ENCODE peak calls at places on chromosomes 7 and 10, in four cellular contexts. One of them, this sample, is unnamed.

GRCh38 chr7:81638216-81638615 is 131.6 kb downstream of the HGF start:
- DNase-seq in fibroblast of mammary gland: peak
- DNase-seq in astrocyte of the spinal cord: peak
- DNase-seq in BE2C: no peak
- DNase-seq in this sample: no peak

GRCh38 chr10:10796061-10796773 is 221.5 kb upstream of the CELF2 start:
- DNase-seq in fibroblast of mammary gland: peak
- DNase-seq in astrocyte of the spinal cord: peak
- DNase-seq in BE2C: no peak
- DNase-seq in this sample: no peak

GRCh38 chr7:1040790-1041189 is 3.6 kb upstream of the GPR146 start:
- DNase-seq in fibroblast of mammary gland: peak
- DNase-seq in astrocyte of the spinal cord: peak
- DNase-seq in BE2C: peak
- DNase-seq in this sample: no peak

GRCh38 chr7:73906874-73907273 is 45.9 kb downstream of the TMEM270 start:
- DNase-seq in fibroblast of mammary gland: no peak
- DNase-seq in astrocyte of the spinal cord: no peak
- DNase-seq in BE2C: no peak
- DNase-seq in this sample: no peak

GRCh38 chr10:77392851-77393250 is 244.8 kb downstream of the KCNMA1 start:
- DNase-seq in fibroblast of mammary gland: peak
- DNase-seq in astrocyte of the spinal cord: peak
- DNase-seq in BE2C: peak
- DNase-seq in this sample: peak

GRCh38 chr7:113299748-113300147 is 181.4 kb upstream of the SMIM30 start:
- DNase-seq in fibroblast of mammary gland: no peak
- DNase-seq in astrocyte of the spinal cord: no peak
- DNase-seq in BE2C: no peak
- DNase-seq in this sample: no peak

GRCh38 chr10:46254467-46254866 is 32.3 kb upstream of the ANTXRL start:
- DNase-seq in fibroblast of mammary gland: no peak
- DNase-seq in astrocyte of the spinal cord: no peak
- DNase-seq in BE2C: no peak
- DNase-seq in this sample: no peak

GRCh38 chr10:71509444-71509843 is 112.7 kb downstream of the CDH23 start:
- DNase-seq in fibroblast of mammary gland: peak
- DNase-seq in astrocyte of the spinal cord: no peak
- DNase-seq in BE2C: peak
- DNase-seq in this sample: no peak

GRCh38 chr10:70433581-70434280 is 7.8 kb downstream of the NODAL start:
- DNase-seq in fibroblast of mammary gland: peak
- DNase-seq in astrocyte of the spinal cord: no peak
- DNase-seq in BE2C: peak
- DNase-seq in this sample: no peak

GRCh38 chr10:44863344-44864041 is 47.6 kb upstream of the TMEM72 start:
- DNase-seq in fibroblast of mammary gland: peak
- DNase-seq in astrocyte of the spinal cord: no peak
- DNase-seq in BE2C: no peak
- DNase-seq in this sample: no peak

GRCh38 chr10:44862917-44863316 is 48.2 kb upstream of the TMEM72 start:
- DNase-seq in fibroblast of mammary gland: no peak
- DNase-seq in astrocyte of the spinal cord: no peak
- DNase-seq in BE2C: no peak
- DNase-seq in this sample: no peak

GRCh38 chr10:44865289-44865671 is 45.9 kb upstream of the TMEM72 start:
- DNase-seq in fibroblast of mammary gland: peak
- DNase-seq in astrocyte of the spinal cord: no peak
- DNase-seq in BE2C: no peak
- DNase-seq in this sample: no peak

GRCh38 chr10:44864637-44865288 is 46.4 kb upstream of the TMEM72 start:
- DNase-seq in fibroblast of mammary gland: peak
- DNase-seq in astrocyte of the spinal cord: peak
- DNase-seq in BE2C: peak
- DNase-seq in this sample: peak

GRCh38 chr10:44864042-44864436 is 47.1 kb upstream of the TMEM72 start:
- DNase-seq in fibroblast of mammary gland: peak
- DNase-seq in astrocyte of the spinal cord: no peak
- DNase-seq in BE2C: no peak
- DNase-seq in this sample: peak
- H3K4me3 ChIP-seq in fibroblast of mammary gland: peak
- H3K4me3 ChIP-seq in astrocyte of the spinal cord: peak
- H3K4me3 ChIP-seq in BE2C: no peak
- H3K4me3 ChIP-seq in this sample: peak

GRCh38 chr7:66418537-66418936 is 210.1 kb upstream of the KCTD7 start:
- DNase-seq in fibroblast of mammary gland: no peak
- DNase-seq in astrocyte of the spinal cord: no peak
- DNase-seq in BE2C: no peak
- DNase-seq in this sample: no peak

GRCh38 chr7:66409493-66409892 is 204.4 kb downstream of the TPST1 start:
- DNase-seq in fibroblast of mammary gland: no peak
- DNase-seq in astrocyte of the spinal cord: no peak
- DNase-seq in BE2C: no peak
- DNase-seq in this sample: no peak

GRCh38 chr7:66415659-66416265 is 210.6 kb downstream of the TPST1 start:
- DNase-seq in fibroblast of mammary gland: peak
- DNase-seq in astrocyte of the spinal cord: no peak
- DNase-seq in BE2C: no peak
- DNase-seq in this sample: no peak

GRCh38 chr7:66419210-66419609 is 209.5 kb upstream of the KCTD7 start:
- DNase-seq in fibroblast of mammary gland: no peak
- DNase-seq in astrocyte of the spinal cord: no peak
- DNase-seq in BE2C: no peak
- DNase-seq in this sample: no peak

DNA sequence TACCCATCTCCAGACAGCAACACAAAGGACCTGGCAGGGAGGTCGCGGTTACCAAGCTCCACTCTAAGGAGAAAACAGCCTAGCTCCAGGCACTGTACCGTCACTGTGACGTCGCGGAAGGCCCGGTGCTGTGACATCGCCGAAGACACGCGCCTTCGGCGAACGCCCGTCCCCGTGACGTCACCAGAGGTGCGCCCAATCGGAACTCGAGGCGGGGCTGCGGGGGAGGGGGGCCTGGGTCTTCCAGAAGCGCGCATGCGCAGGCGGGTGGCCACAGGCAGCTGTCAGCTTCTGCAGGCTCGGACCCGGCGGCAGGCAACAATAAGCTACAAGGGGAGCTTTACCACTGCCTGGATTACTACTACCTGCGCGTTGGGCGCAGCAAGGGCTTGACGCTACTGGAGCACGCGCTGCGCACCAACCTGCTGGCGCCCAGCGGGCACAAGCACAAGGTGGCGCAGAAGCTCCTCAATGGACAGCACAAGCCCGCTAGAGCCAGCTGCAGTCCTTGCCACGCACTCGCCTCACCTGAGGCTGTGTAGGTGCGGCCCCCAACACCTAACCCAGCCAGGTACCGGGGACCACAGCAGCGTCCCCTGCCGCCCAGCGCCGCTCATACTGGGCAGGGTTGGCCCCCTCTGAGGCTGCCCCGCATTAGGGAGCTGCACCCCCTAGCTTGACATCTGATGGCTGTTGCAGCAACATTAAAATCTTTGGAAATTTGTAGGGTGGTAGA is 208.4 kb downstream of the TPST1 start:
- DNase-seq in fibroblast of mammary gland: peak
- DNase-seq in astrocyte of the spinal cord: peak
- DNase-seq in BE2C: peak
- DNase-seq in this sample: peak
- TF ChIP-seq CTCF in fibroblast of mammary gland: peak
- TF ChIP-seq CTCF in astrocyte of the spinal cord: peak
- TF ChIP-seq CTCF in BE2C: peak
- TF ChIP-seq CTCF in this sample: peak

DNA sequence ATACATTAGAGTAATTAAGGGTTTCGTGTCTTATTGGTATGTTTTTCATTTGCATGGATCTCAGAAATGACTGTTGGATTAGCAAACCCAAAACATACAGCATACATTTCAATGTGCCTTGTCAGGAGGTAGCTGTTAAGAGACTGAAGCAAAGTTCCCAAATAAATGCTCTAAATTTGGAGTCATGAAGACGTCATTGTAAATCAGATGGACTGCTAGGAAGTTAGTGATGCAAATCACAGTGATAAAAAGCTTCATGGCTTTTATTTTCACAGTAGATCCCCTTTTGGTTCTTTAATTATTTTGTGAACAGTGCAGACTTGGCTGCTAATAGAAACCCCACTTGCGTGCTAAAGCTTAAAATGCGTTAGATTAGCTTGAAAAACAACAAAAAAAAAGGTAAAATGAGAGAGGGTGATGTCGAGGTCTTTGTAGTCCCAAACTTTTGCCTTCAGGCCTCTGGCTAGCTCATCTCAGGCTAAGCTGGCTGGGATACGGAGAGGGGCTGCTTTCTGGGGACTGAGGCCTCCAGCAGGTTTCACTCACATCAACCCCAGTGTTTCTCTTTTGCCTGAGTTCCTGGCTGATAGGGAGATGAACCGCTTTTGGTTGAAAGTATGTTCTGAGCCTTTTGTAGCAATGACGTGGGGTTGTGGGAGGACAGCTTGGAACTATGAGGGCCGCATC is 107.1 kb upstream of the CDCA7L start:
- DNase-seq in fibroblast of mammary gland: no peak
- DNase-seq in astrocyte of the spinal cord: no peak
- DNase-seq in BE2C: no peak
- DNase-seq in this sample: no peak
- H3K4me3 ChIP-seq in fibroblast of mammary gland: no peak
- H3K4me3 ChIP-seq in astrocyte of the spinal cord: no peak
- H3K4me3 ChIP-seq in BE2C: no peak
- H3K4me3 ChIP-seq in this sample: no peak

GRCh38 chr10:104045151-104046089 is 40.3 kb downstream of the COL17A1 start:
- DNase-seq in fibroblast of mammary gland: peak
- DNase-seq in astrocyte of the spinal cord: peak
- DNase-seq in BE2C: peak
- DNase-seq in this sample: no peak
- TF ChIP-seq CTCF in fibroblast of mammary gland: peak
- TF ChIP-seq CTCF in astrocyte of the spinal cord: peak
- TF ChIP-seq CTCF in BE2C: peak
- TF ChIP-seq CTCF in this sample: peak

GRCh38 chr10:28530751-28531150 is 2.2 kb upstream of the WAC start:
- DNase-seq in fibroblast of mammary gland: peak
- DNase-seq in astrocyte of the spinal cord: no peak
- DNase-seq in BE2C: no peak
- DNase-seq in this sample: no peak
- H3K4me3 ChIP-seq in fibroblast of mammary gland: no peak
- H3K4me3 ChIP-seq in astrocyte of the spinal cord: no peak
- H3K4me3 ChIP-seq in BE2C: no peak
- H3K4me3 ChIP-seq in this sample: no peak

DNA sequence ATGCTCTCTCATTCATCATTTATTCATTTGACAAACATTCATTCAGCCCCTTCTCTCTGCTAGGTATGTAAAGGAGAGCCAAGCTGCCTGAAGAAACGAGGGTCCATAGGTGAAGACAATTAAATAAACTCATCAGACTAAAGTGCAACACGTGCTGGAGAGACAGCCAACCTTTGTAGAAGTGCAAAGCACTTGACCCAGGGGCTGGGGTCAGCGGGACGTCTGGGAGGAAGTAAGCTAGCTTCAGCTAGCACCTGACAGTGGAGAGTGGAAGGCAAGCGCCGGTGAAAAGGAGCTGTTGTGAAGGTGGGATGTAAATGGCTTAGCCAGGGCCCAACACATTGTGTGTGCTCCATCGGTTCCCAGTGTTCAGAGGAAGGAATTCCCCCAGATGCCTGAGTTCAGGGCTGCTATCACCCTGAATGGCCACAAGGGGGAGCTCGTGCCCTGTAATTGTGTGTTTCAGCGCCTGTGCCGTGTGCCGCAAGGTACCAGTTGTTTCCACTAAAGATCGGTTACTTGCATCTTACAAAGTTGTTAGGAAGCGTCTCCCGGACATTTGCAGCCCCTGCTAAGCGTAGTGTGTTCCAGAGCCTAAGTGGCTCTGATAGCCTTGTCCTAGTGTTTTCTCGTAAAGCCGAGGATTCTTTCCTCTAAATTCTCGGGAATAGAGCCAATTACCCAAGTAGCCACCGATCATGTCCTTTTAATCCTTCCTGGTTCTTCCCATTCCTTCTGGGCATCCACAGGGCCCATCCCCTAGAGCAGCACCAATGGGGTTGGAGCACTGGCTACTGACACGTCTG is 30.6 kb downstream of the TLX1 start:
- DNase-seq in fibroblast of mammary gland: peak
- DNase-seq in astrocyte of the spinal cord: peak
- DNase-seq in BE2C: peak
- DNase-seq in this sample: peak
- TF ChIP-seq CTCF in fibroblast of mammary gland: peak
- TF ChIP-seq CTCF in astrocyte of the spinal cord: peak
- TF ChIP-seq CTCF in BE2C: peak
- TF ChIP-seq CTCF in this sample: peak

This sample was measured in mammary epithelial cell.